ENCODE peak calls at places on chromosomes 6 and 20, in six cellular contexts. One of them, this sample, is unnamed.

GRCh38 chr20:61520076-61520639 is 268.1 kb downstream of the CDH4 start:
- DNase-seq in A673: no peak
- DNase-seq in ovary: no peak
- DNase-seq in left ventricle myocardium inferior: no peak
- DNase-seq in astrocyte of the spinal cord: no peak
- DNase-seq in activated CD8-positive, alpha-beta T cell treated with anti-CD3 and anti-CD28 coated beads for 36 hours: no peak
- DNase-seq in this sample: no peak

GRCh38 chr6:1821188-1822183 is 211.8 kb downstream of the FOXC1 start:
- DNase-seq in activated CD8-positive, alpha-beta T cell treated with anti-CD3 and anti-CD28 coated beads for 36 hours: no peak
- DNase-seq in left ventricle myocardium inferior: no peak
- DNase-seq in astrocyte of the spinal cord: peak; percentile 21
- DNase-seq in A673: peak; percentile 25
- DNase-seq in ovary: no peak
- DNase-seq in this sample: no peak

GRCh38 chr20:22762576-22763256 is 178.3 kb upstream of the FOXA2 start:
- DNase-seq in ovary: no peak
- DNase-seq in astrocyte of the spinal cord: no peak
- DNase-seq in activated CD8-positive, alpha-beta T cell treated with anti-CD3 and anti-CD28 coated beads for 36 hours: no peak
- DNase-seq in A673: no peak
- DNase-seq in left ventricle myocardium inferior: no peak
- DNase-seq in this sample: peak; percentile 39

GRCh38 chr6:107866606-107867301 is 42.6 kb upstream of the SCML4 start:
- DNase-seq in A673: peak; percentile 67
- DNase-seq in activated CD8-positive, alpha-beta T cell treated with anti-CD3 and anti-CD28 coated beads for 36 hours: peak; percentile 37
- DNase-seq in astrocyte of the spinal cord: peak; percentile 27
- DNase-seq in left ventricle myocardium inferior: no peak
- DNase-seq in ovary: no peak
- DNase-seq in this sample: no peak

GRCh38 chr20:14536738-14537137 is 199.3 kb upstream of the FLRT3 start:
- DNase-seq in A673: no peak
- DNase-seq in activated CD8-positive, alpha-beta T cell treated with anti-CD3 and anti-CD28 coated beads for 36 hours: no peak
- DNase-seq in ovary: no peak
- DNase-seq in left ventricle myocardium inferior: no peak
- DNase-seq in astrocyte of the spinal cord: no peak
- DNase-seq in this sample: no peak

GRCh38 chr20:59246691-59247090 is 53.7 kb upstream of the EDN3 start:
- DNase-seq in A673: no peak
- DNase-seq in activated CD8-positive, alpha-beta T cell treated with anti-CD3 and anti-CD28 coated beads for 36 hours: no peak
- DNase-seq in astrocyte of the spinal cord: no peak
- DNase-seq in left ventricle myocardium inferior: no peak
- DNase-seq in ovary: no peak
- DNase-seq in this sample: no peak

GRCh38 chr20:6806291-6806690 is 38.8 kb downstream of the BMP2 start:
- DNase-seq in activated CD8-positive, alpha-beta T cell treated with anti-CD3 and anti-CD28 coated beads for 36 hours: no peak
- DNase-seq in A673: no peak
- DNase-seq in ovary: no peak
- DNase-seq in left ventricle myocardium inferior: no peak
- DNase-seq in astrocyte of the spinal cord: no peak
- DNase-seq in this sample: no peak

GRCh38 chr6:111602481-111603404 is 2.9 kb downstream of the TRAF3IP2 start:
- DNase-seq in left ventricle myocardium inferior: peak; percentile 63
- DNase-seq in activated CD8-positive, alpha-beta T cell treated with anti-CD3 and anti-CD28 coated beads for 36 hours: no peak
- DNase-seq in A673: no peak
- DNase-seq in ovary: peak; percentile 54
- DNase-seq in astrocyte of the spinal cord: peak; percentile 80
- DNase-seq in this sample: no peak

GRCh38 chr6:132231121-132231520 is 170.2 kb downstream of the MOXD1 start:
- DNase-seq in ovary: no peak
- DNase-seq in left ventricle myocardium inferior: no peak
- DNase-seq in A673: no peak
- DNase-seq in astrocyte of the spinal cord: no peak
- DNase-seq in activated CD8-positive, alpha-beta T cell treated with anti-CD3 and anti-CD28 coated beads for 36 hours: no peak
- DNase-seq in this sample: no peak

GRCh38 chr6:154615483-154616025 is 105.1 kb upstream of the CNKSR3 start:
- DNase-seq in A673: peak; percentile 85
- DNase-seq in activated CD8-positive, alpha-beta T cell treated with anti-CD3 and anti-CD28 coated beads for 36 hours: no peak
- DNase-seq in left ventricle myocardium inferior: peak; percentile 68
- DNase-seq in astrocyte of the spinal cord: peak; percentile 75
- DNase-seq in ovary: peak; percentile 58
- DNase-seq in this sample: peak; percentile 39

DNA sequence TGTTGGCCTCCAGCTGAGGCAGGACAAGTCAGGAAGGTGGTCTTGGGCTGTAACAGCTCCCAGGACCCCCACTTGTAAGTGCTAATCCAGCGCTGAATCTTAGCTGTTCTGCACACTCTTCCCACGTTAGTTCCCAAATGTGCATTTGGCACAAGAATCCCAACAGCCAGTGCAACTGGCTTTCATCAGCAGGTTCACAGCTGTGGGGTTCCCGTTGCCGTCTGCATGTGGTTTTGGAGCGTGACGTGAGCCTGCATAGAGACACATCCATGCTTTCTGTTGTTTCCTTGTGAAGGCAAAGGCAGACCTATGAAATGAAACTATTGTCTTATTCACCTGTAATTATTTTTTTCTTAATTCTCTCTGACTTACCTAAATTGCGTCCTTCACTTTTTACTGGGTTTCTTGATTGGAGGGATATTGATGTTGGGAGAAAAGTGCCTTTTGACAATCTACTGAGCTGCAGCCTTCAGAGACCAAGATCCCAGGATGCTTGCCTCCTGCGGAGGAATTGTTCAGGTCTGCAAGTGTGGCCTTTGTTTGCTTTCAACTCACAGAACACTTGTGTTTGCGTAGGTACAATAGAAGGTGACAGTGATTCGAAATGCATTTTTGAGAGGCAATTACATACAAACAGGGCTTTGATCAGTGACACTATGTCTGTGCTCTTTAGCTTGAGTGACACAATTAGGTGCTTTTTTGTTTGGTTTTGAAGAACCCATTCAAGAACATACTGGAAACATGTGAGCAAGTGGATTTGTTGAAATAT is 600.4 kb downstream of the QKI start:
- DNase-seq in activated CD8-positive, alpha-beta T cell treated with anti-CD3 and anti-CD28 coated beads for 36 hours: no peak
- DNase-seq in ovary: no peak
- DNase-seq in A673: no peak
- DNase-seq in left ventricle myocardium inferior: peak; percentile 37
- DNase-seq in astrocyte of the spinal cord: no peak
- DNase-seq in this sample: no peak
- TF ChIP-seq CTCF in activated CD8-positive, alpha-beta T cell treated with anti-CD3 and anti-CD28 coated beads for 36 hours: no peak
- TF ChIP-seq CTCF in ovary: no peak
- TF ChIP-seq CTCF in A673: no peak
- TF ChIP-seq CTCF in left ventricle myocardium inferior: no peak
- TF ChIP-seq CTCF in astrocyte of the spinal cord: no peak
- TF ChIP-seq CTCF in this sample: no peak

GRCh38 chr6:13575377-13575775 is 975 bp downstream of the SIRT5 start:
- DNase-seq in left ventricle myocardium inferior: no peak
- DNase-seq in astrocyte of the spinal cord: no peak
- DNase-seq in ovary: no peak
- DNase-seq in activated CD8-positive, alpha-beta T cell treated with anti-CD3 and anti-CD28 coated beads for 36 hours: peak; percentile 94
- DNase-seq in A673: no peak
- DNase-seq in this sample: no peak
- TF ChIP-seq CTCF in left ventricle myocardium inferior: peak; percentile 85
- TF ChIP-seq CTCF in astrocyte of the spinal cord: peak; percentile 77
- TF ChIP-seq CTCF in ovary: peak; percentile 28
- TF ChIP-seq CTCF in activated CD8-positive, alpha-beta T cell treated with anti-CD3 and anti-CD28 coated beads for 36 hours: peak; percentile 86
- TF ChIP-seq CTCF in A673: peak; percentile 81
- TF ChIP-seq CTCF in this sample: peak; percentile 64

DNA sequence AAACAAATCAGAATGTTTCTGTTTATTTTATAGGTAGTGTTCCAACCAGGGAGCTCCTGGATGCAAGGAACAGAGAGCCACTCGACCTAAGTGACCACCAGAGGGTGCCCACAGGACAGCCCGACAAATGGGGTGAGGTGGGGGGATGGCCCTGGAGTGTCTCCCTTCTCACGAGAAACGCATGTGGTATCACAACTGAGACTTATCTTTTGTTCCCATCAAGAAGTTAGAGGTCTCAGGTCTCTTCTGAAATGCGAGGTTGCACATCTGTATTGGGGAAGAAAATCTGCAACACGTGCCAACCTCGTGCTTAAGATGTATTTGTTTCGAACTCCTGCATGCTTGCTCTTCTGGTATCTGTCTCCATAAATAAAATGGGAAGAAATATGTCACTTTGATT is 104.0 kb downstream of the ISM1 start:
- DNase-seq in activated CD8-positive, alpha-beta T cell treated with anti-CD3 and anti-CD28 coated beads for 36 hours: peak; percentile 52
- DNase-seq in ovary: no peak
- DNase-seq in left ventricle myocardium inferior: no peak
- DNase-seq in astrocyte of the spinal cord: peak; percentile 20
- DNase-seq in A673: peak; percentile 67
- DNase-seq in this sample: no peak
- TF ChIP-seq CTCF in activated CD8-positive, alpha-beta T cell treated with anti-CD3 and anti-CD28 coated beads for 36 hours: peak; percentile 40
- TF ChIP-seq CTCF in ovary: no peak
- TF ChIP-seq CTCF in left ventricle myocardium inferior: peak; percentile 50
- TF ChIP-seq CTCF in astrocyte of the spinal cord: peak; percentile 59
- TF ChIP-seq CTCF in A673: peak; percentile 66
- TF ChIP-seq CTCF in this sample: no peak

GRCh38 chr6:166467436-166468000 is 84.8 kb upstream of the MPC1 start:
- DNase-seq in activated CD8-positive, alpha-beta T cell treated with anti-CD3 and anti-CD28 coated beads for 36 hours: no peak
- DNase-seq in ovary: no peak
- DNase-seq in astrocyte of the spinal cord: no peak
- DNase-seq in left ventricle myocardium inferior: no peak
- DNase-seq in A673: no peak
- DNase-seq in this sample: peak; percentile 67

GRCh38 chr6:166464068-166464410 is 81.3 kb upstream of the MPC1 start:
- DNase-seq in left ventricle myocardium inferior: no peak
- DNase-seq in activated CD8-positive, alpha-beta T cell treated with anti-CD3 and anti-CD28 coated beads for 36 hours: no peak
- DNase-seq in astrocyte of the spinal cord: no peak
- DNase-seq in ovary: no peak
- DNase-seq in A673: no peak
- DNase-seq in this sample: peak; percentile 62

GRCh38 chr6:166466178-166467122 is 83.7 kb upstream of the MPC1 start:
- DNase-seq in astrocyte of the spinal cord: peak; percentile 85
- DNase-seq in left ventricle myocardium inferior: no peak
- DNase-seq in activated CD8-positive, alpha-beta T cell treated with anti-CD3 and anti-CD28 coated beads for 36 hours: no peak
- DNase-seq in ovary: no peak
- DNase-seq in A673: no peak
- DNase-seq in this sample: no peak

GRCh38 chr6:166464418-166465400 is 82.0 kb upstream of the MPC1 start:
- DNase-seq in A673: no peak
- DNase-seq in astrocyte of the spinal cord: no peak
- DNase-seq in ovary: no peak
- DNase-seq in activated CD8-positive, alpha-beta T cell treated with anti-CD3 and anti-CD28 coated beads for 36 hours: no peak
- DNase-seq in left ventricle myocardium inferior: no peak
- DNase-seq in this sample: no peak

GRCh38 chr6:166465671-166466087 is 82.9 kb upstream of the MPC1 start:
- DNase-seq in left ventricle myocardium inferior: peak; percentile 42
- DNase-seq in astrocyte of the spinal cord: no peak
- DNase-seq in A673: peak; percentile 14
- DNase-seq in ovary: no peak
- DNase-seq in activated CD8-positive, alpha-beta T cell treated with anti-CD3 and anti-CD28 coated beads for 36 hours: no peak
- DNase-seq in this sample: peak; percentile 79
- TF ChIP-seq CTCF in left ventricle myocardium inferior: peak; percentile 34
- TF ChIP-seq CTCF in astrocyte of the spinal cord: peak; percentile 11
- TF ChIP-seq CTCF in A673: peak; percentile 25
- TF ChIP-seq CTCF in ovary: no peak
- TF ChIP-seq CTCF in activated CD8-positive, alpha-beta T cell treated with anti-CD3 and anti-CD28 coated beads for 36 hours: no peak
- TF ChIP-seq CTCF in this sample: no peak

GRCh38 chr20:46575394-46575793 is 24.9 kb upstream of the OCSTAMP start:
- DNase-seq in left ventricle myocardium inferior: no peak
- DNase-seq in A673: no peak
- DNase-seq in astrocyte of the spinal cord: no peak
- DNase-seq in ovary: no peak
- DNase-seq in activated CD8-positive, alpha-beta T cell treated with anti-CD3 and anti-CD28 coated beads for 36 hours: no peak
- DNase-seq in this sample: peak; percentile 82
- TF ChIP-seq CTCF in left ventricle myocardium inferior: no peak
- TF ChIP-seq CTCF in A673: no peak
- TF ChIP-seq CTCF in astrocyte of the spinal cord: no peak
- TF ChIP-seq CTCF in ovary: no peak
- TF ChIP-seq CTCF in activated CD8-positive, alpha-beta T cell treated with anti-CD3 and anti-CD28 coated beads for 36 hours: no peak
- TF ChIP-seq CTCF in this sample: no peak

DNA sequence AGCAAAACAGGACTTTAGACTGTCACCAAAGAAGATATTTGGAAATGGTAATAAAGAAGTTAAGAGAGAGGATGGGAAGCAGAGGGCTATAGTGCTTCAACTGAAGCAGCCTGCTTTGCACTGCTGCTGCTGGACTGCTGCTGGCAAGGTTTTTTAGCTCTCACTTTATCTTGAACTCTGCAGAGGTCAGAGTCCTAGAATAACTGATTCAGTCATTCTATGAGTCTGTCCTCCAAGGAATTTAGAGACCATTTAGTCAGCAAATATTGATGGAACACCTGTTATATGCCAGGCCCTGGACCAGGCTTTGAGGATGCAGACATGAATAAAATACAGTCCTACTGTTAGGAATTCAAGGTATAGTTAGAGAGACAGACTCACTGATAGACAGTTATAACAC is 9.1 kb upstream of the SAYSD1 start:
- DNase-seq in activated CD8-positive, alpha-beta T cell treated with anti-CD3 and anti-CD28 coated beads for 36 hours: no peak
- DNase-seq in astrocyte of the spinal cord: no peak
- DNase-seq in A673: no peak
- DNase-seq in left ventricle myocardium inferior: no peak
- DNase-seq in ovary: no peak
- DNase-seq in this sample: no peak
- TF ChIP-seq CTCF in activated CD8-positive, alpha-beta T cell treated with anti-CD3 and anti-CD28 coated beads for 36 hours: no peak
- TF ChIP-seq CTCF in astrocyte of the spinal cord: no peak
- TF ChIP-seq CTCF in A673: no peak
- TF ChIP-seq CTCF in left ventricle myocardium inferior: no peak
- TF ChIP-seq CTCF in ovary: no peak
- TF ChIP-seq CTCF in this sample: no peak

DNA sequence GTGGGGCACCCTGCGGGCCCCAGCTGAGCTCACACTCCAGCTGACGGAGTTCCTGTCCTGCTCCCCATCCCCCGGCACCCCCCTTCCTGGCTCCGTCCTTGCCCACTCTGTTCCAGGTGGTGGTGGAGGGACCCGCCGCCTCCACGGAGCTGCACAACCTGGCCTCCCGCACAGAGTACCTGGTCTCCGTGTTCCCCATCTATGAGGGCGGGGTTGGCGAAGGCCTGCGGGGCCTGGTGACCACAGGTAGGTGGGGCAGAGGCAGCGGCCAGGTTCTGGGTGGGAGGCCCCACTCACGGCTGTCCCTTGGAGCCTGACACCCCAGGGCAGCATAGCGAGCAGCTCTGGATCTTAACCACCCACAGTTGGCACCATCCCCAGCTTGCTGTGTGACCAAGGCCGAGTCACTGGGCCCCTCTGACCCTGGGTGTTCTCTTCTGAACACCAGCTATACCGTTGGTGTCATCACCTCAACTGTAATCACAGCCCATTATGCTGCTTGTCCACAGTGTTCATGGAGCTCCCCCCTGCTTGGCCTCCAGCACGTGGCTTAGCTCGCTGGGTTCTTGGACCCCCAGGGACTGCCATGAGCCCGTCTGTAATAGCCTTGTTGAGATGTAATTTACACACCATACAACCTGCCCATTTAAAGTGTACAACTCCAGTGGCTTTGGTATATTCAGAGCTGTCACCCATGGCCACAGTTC is 17.4 kb downstream of the COL20A1 start:
- DNase-seq in left ventricle myocardium inferior: peak; percentile 13
- DNase-seq in A673: no peak
- DNase-seq in ovary: no peak
- DNase-seq in activated CD8-positive, alpha-beta T cell treated with anti-CD3 and anti-CD28 coated beads for 36 hours: no peak
- DNase-seq in astrocyte of the spinal cord: no peak
- DNase-seq in this sample: no peak
- TF ChIP-seq CTCF in left ventricle myocardium inferior: no peak
- TF ChIP-seq CTCF in A673: no peak
- TF ChIP-seq CTCF in ovary: no peak
- TF ChIP-seq CTCF in activated CD8-positive, alpha-beta T cell treated with anti-CD3 and anti-CD28 coated beads for 36 hours: no peak
- TF ChIP-seq CTCF in astrocyte of the spinal cord: no peak
- TF ChIP-seq CTCF in this sample: no peak

This sample was measured in lower leg skin.